ENCODE peak calls at places on chromosomes 2 and 18, in seven cellular contexts. X, E, C, K, G, L and J are unnamed samples. For H3K4me1, the result is how much of the 10 kb centered on the place peaks cover.

GRCh38 chr2:128269358-128270305 is 49.0 kb downstream of the HS6ST1 start:
- DNase-seq in X (no peak), L (peak), C (no peak), E (peak), K (no peak), G (no peak), J (no peak)

GRCh38 chr18:59823611-59824195 is 76.1 kb upstream of the PMAIP1 start:
- DNase-seq in L (peak), G (peak), X (peak), C (peak), K (peak), E (no peak), J (peak)

GRCh38 chr2:190979906-190980629 is 33.9 kb downstream of the STAT1 start:
- DNase-seq in K (no peak), E (no peak), X (peak), G (peak), C (peak), L (peak), J (no peak)

GRCh38 chr2:150211164-150211631 is 276.3 kb downstream of the RND3 start:
- DNase-seq in L (no peak), E (no peak), G (peak), C (peak), K (no peak), X (no peak), J (no peak)

GRCh38 chr2:129793326-129793955 is 186.0 kb upstream of the RAB6C start:
- DNase-seq in G (no peak), K (no peak), L (no peak), X (no peak), E (no peak), C (no peak), J (no peak)

GRCh38 chr2:95158891-95159619 is 593 bp downstream of the ZNF514 start:
- DNase-seq in C (peak), K (peak), E (peak), G (peak), X (peak), L (peak), J (no peak)

GRCh38 chr2:186294489-186294888 is 191.6 kb upstream of the ZC3H15 start:
- DNase-seq in K (no peak), X (no peak), C (no peak), E (no peak), L (no peak), G (no peak), J (no peak)

GRCh38 chr2:238727585-238728321 is 120.1 kb upstream of the TWIST2 start:
- DNase-seq in G (peak), K (no peak), L (no peak), C (peak), X (peak), E (no peak), J (no peak)

GRCh38 chr18:57095884-57096283 is 51.0 kb upstream of the BOD1L2 start:
- DNase-seq in X (no peak), E (no peak), G (no peak), L (no peak), K (peak), C (no peak), J (no peak)

GRCh38 chr18:46061387-46061786 is 10.7 kb downstream of the PSTPIP2 start:
- DNase-seq in L (no peak), E (peak), K (no peak), X (no peak), G (no peak), C (no peak), J (no peak)

GRCh38 chr2:196200557-196200956 is 29.2 kb upstream of the STK17B start:
- DNase-seq in G (no peak), X (no peak), E (no peak), L (no peak), C (no peak), K (no peak), J (no peak)

GRCh38 chr2:190628651-190629378 is 20.1 kb upstream of the NAB1 start:
- DNase-seq in X (no peak), G (no peak), C (no peak), K (no peak), L (no peak), E (no peak), J (no peak)

GRCh38 chr2:96875498-96876035 is 5.7 kb upstream of the SEMA4C start:
- DNase-seq in E (no peak), X (no peak), K (peak), C (no peak), L (no peak), G (no peak), J (no peak)

GRCh38 chr2:70552501-70553333 is 909 bp downstream of the TGFA start:
- DNase-seq in K (peak), L (no peak), X (no peak), G (no peak), C (no peak), E (peak), J (no peak)

GRCh38 chr2:221572821-221573429 is 821 bp upstream of the EPHA4 start:
- DNase-seq in E (peak), G (peak), X (peak), K (peak), L (peak), C (peak), J (no peak)

GRCh38 chr2:54903736-54904554 is 146.3 kb downstream of the RTN4 start:
- DNase-seq in E (no peak), X (no peak), K (no peak), G (peak), L (peak), C (peak), J (no peak)

DNA sequence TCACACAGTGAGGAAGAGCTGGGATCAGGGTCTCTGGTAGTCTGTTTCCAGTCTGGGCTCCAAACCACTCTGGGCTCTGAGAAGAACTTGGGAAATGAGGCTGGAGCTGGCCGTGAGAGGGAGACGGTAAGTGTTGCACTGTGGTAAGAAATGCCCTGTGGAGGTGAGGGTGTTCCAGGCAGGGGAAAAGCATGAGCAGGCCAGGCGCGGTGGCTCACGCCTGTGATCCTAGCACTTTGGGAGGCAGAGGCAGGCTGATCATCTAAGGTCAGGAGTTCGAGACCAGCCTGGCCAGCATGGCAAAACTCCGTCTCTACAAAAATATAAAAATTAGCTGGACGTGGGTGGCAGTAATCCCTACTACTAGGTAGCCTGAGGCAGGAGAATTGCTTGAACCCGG is 14.3 kb upstream of the DES start:
- DNase-seq in L (no peak), E (no peak), C (no peak), G (no peak), X (no peak), K (no peak), J (no peak)
- H3K4me1 ChIP-seq in L (under half), E (under half), C (under half), G (under half), X (under half), K (under half), J (under half)

DNA sequence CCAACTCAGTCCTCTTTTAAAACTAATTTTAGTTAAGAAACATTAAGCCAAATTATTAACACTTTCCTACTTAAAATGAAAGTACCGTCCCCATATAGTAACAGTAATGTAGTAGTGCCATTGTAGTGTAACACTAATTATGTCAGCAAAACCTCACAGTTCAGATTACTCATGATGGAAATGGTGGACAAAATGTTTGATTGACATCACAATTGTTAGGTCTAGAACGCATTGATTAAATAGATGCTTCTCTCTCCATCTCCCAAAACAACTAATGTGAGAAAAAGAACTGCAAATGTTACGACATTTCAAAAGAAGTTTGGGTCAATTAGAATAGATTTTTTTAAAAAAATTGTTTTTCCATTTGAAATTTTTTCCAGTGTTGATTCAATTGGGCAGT is 1.2 kb upstream of the ATF2 start:
- DNase-seq in G (no peak), X (no peak), C (no peak), K (no peak), E (no peak), L (no peak), J (no peak)
- H3K4me3 ChIP-seq in G (peak), X (no peak), C (peak), K (peak), E (peak), L (no peak), J (peak)

DNA sequence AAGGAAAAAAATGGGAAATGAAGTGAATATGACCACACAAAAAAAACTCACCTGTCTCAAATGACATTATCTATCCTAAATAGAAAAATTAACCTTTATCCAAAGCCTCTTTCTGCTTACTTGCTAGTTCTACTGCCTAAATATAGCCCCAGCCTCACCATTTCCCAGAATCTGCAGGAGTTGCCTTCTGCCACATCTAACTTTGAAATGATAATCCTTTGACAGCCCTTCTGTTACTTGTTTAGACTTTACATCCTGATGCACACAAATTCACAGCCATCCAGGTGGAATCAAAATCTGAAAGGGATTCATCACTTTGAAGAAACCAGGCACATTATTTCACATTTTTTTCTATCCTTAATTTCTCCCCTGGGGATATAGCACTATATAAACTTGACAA is 1356.2 kb upstream of the NXPH2 start:
- DNase-seq in X (no peak), L (no peak), E (no peak), G (no peak), C (no peak), K (no peak), J (no peak)
- H3K27ac ChIP-seq in X (no peak), L (no peak), E (no peak), G (no peak), C (no peak), K (no peak), J (no peak)

GRCh38 chr2:232075080-232075479 is 113.6 kb downstream of the DIS3L2 start:
- DNase-seq in G (no peak), L (no peak), C (no peak), X (no peak), K (no peak), E (no peak), J (no peak)

GRCh38 chr2:232076272-232076671 is 114.8 kb downstream of the DIS3L2 start:
- DNase-seq in K (no peak), X (no peak), G (no peak), L (no peak), C (no peak), E (no peak), J (no peak)

GRCh38 chr2:232073699-232074098 is 112.2 kb downstream of the DIS3L2 start:
- DNase-seq in X (no peak), C (no peak), E (no peak), L (no peak), G (no peak), K (no peak), J (no peak)

GRCh38 chr2:232076736-232077135 is 115.2 kb downstream of the DIS3L2 start:
- DNase-seq in G (no peak), L (no peak), E (no peak), X (no peak), C (peak), K (no peak), J (no peak)

DNA sequence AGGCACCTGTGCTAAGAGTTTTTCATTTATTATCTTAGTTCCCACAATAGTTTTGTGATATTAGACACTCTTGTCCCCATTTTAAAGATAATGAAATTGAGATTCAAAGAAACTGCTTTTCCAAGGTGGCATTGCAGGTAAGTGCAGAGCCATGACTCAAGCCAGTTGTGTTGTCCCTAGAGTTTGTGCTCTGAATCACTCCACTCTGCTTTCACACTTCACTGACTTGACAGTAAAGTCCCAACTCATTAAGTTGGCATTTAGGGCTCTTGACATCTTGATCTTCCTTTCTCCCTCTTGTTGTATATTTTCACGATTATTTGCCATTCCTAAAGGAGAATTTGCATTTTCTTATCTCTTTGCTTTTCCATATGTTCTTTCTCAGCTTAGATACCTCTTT is 114.3 kb downstream of the DIS3L2 start:
- DNase-seq in G (peak), L (no peak), C (peak), K (no peak), E (no peak), X (no peak), J (no peak)
- H3K4me1 ChIP-seq in G (under half), L (under half), C (under half), K (under half), E (under half), X (under half), J (under half)

GRCh38 chr2:72150961-72151356 is 3.3 kb upstream of the CYP26B1 start:
- DNase-seq in X (no peak), E (peak), L (peak), K (no peak), C (no peak), G (no peak), J (no peak)

GRCh38 chr2:72148391-72148974 is 821 bp upstream of the CYP26B1 start:
- DNase-seq in G (no peak), E (peak), K (peak), L (peak), X (no peak), C (no peak), J (no peak)

GRCh38 chr2:72149556-72150156 is 2.0 kb upstream of the CYP26B1 start:
- DNase-seq in C (peak), K (peak), G (no peak), E (peak), L (peak), X (no peak), J (no peak)

GRCh38 chr2:72148975-72149555 is 1.4 kb upstream of the CYP26B1 start:
- DNase-seq in K (peak), E (peak), L (peak), C (peak), X (peak), G (no peak), J (no peak)

DNA sequence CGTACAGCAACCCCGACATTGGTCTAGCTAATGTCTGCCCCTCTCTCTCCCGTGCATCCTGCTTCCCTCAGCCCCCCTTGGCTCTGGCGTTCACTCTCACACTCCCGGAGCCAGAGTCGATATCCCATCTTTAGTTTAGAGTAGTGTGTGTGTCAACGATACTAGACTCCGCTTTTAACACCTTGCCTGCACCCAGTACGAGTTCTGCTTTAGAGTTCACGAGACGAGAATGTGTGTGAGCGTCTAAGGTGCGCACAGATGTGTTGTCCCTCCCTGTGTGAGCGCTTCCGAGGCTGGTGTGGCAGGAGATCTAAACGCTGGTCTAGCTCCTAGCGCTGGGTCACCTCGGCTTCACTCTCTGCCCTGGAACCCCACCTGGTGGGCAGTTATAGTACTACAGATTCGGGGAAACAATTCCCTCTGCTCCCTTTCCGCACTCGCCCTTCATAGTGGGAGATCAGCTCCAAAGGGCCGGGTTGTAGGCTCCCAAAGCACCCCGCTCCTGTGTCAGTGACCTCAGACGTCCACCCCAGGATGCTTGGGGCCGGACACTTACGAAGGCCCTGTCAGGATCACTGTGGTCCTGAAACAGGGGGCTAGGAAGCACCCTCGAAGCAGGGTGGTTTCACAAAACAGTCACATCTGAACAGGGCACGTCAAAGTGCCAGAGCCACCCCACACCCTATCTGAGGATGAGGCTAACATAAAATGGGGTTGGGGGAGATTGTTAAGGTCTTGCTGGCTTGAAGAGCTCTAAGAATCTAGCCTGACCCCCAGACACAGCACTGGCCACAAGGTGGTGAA is 2.7 kb upstream of the CYP26B1 start:
- DNase-seq in G (peak), E (peak), K (peak), C (peak), L (peak), X (peak), J (peak)
- H3K4me3 ChIP-seq in G (no peak), E (peak), K (peak), C (no peak), L (no peak), X (peak), J (peak)

GRCh38 chr2:72082021-72082739 is 65.5 kb downstream of the CYP26B1 start:
- DNase-seq in X (no peak), L (no peak), G (peak), C (peak), E (no peak), K (no peak), J (no peak)
- H3K27ac ChIP-seq in X (no peak), L (no peak), G (no peak), C (no peak), E (no peak), K (no peak), J (no peak)

DNA sequence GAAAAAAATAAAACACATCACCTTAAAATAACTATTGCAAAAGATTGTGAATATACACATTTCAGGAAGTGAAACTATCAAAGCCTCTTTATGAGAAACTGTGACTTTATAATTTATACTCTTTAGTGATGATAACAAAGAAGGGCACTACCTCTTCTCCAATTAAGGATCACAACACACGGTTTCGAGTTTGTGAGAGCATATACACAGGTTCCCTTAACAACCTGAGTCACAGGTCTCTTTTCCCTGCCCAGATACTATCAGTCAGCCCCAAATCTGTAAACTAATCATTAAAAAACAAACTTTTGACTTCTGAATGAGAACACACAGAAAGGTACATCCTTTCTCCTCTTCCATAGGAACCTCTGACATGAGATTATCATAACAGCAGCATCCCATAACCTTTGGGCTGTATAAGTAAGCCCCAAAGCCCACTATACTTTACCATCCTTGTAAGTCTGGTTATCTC is 44.9 kb downstream of the PTPN2 start:
- DNase-seq in L (no peak), K (no peak), X (no peak), G (no peak), E (no peak), C (no peak), J (no peak)
- H3K4me1 ChIP-seq in L (under half), K (under half), X (under half), G (under half), E (under half), C (under half), J (under half)

GRCh38 chr2:46814160-46814559 is 101.4 kb downstream of the MCFD2 start:
- DNase-seq in K (no peak), X (peak), L (peak), E (peak), C (peak), G (peak), J (no peak)

GRCh38 chr2:46811379-46812310 is 104.0 kb downstream of the MCFD2 start:
- DNase-seq in G (no peak), L (peak), C (no peak), K (no peak), E (no peak), X (no peak), J (no peak)

GRCh38 chr2:46813680-46814079 is 101.9 kb downstream of the MCFD2 start:
- DNase-seq in C (no peak), X (no peak), G (no peak), E (no peak), L (no peak), K (no peak), J (no peak)

GRCh38 chr2:46813046-46813445 is 102.6 kb downstream of the MCFD2 start:
- DNase-seq in K (no peak), L (peak), C (peak), G (no peak), E (no peak), X (peak), J (no peak)

GRCh38 chr2:46812381-46813024 is 103.1 kb downstream of the MCFD2 start:
- DNase-seq in E (no peak), K (no peak), L (peak), X (peak), G (peak), C (peak), J (no peak)
- H3K4me3 ChIP-seq in E (no peak), K (no peak), L (no peak), X (no peak), G (peak), C (no peak), J (no peak)